ENCODE peak calls at places on chromosomes 11 and 22, in six cellular contexts. M is ovary, I is A549, R is heart right ventricle, W is fibroblast of lung, U is CD14-positive monocyte. Y is an unnamed sample.

GRCh38 chr11:128261011-128261421 is 326.3 kb downstream of the ETS1 start:
- DNase-seq in M (no peak), I (no peak), R (no peak), W (no peak), U (no peak), Y (no peak)

GRCh38 chr11:68213135-68213515 is at the start of gene KMT5B:
- DNase-seq in M (peak), I (no peak), R (peak), W (peak), U (no peak), Y (no peak)

GRCh38 chr11:78365381-78365792 is 52.2 kb downstream of the GAB2 start:
- DNase-seq in M (no peak), I (peak), R (no peak), W (no peak), U (no peak), Y (no peak)

GRCh38 chr11:2779981-2780849 is 80.4 kb upstream of the KCNQ1OT1 start:
- DNase-seq in M (peak), I (no peak), R (peak), W (peak), U (peak), Y (peak)

GRCh38 chr11:31943056-31943780 is 132.1 kb upstream of the PAX6 start:
- DNase-seq in M (no peak), I (no peak), R (no peak), W (no peak), U (no peak), Y (no peak)

GRCh38 chr11:43818220-43818619 is 62.4 kb upstream of the ALKBH3 start:
- DNase-seq in M (no peak), I (no peak), R (no peak), W (no peak), U (no peak), Y (no peak)

GRCh38 chr11:62001450-62002178 is 34.2 kb upstream of the FTH1 start:
- DNase-seq in M (peak), I (peak), R (peak), W (peak), U (no peak), Y (no peak)

GRCh38 chr11:111528557-111528956 is 12.0 kb upstream of the LAYN start:
- DNase-seq in M (no peak), I (no peak), R (no peak), W (no peak), U (no peak), Y (no peak)

GRCh38 chr11:67483901-67484665 is 1.3 kb downstream of the AIP start:
- DNase-seq in M (no peak), I (no peak), R (no peak), W (no peak), U (no peak), Y (no peak)

GRCh38 chr22:32531228-32531627 is 56.6 kb downstream of the FBXO7 start:
- DNase-seq in M (no peak), I (no peak), R (no peak), W (no peak), U (no peak), Y (no peak)

GRCh38 chr11:111469200-111469599 is 43.0 kb downstream of the BTG4 start:
- DNase-seq in M (no peak), I (no peak), R (no peak), W (no peak), U (no peak), Y (no peak)

GRCh38 chr11:82775736-82776346 is 42.2 kb upstream of the FAM181B start:
- DNase-seq in M (no peak), I (peak), R (no peak), W (peak), U (no peak), Y (peak)

GRCh38 chr11:126188332-126189108 is 22.9 kb downstream of the RPUSD4 start:
- DNase-seq in M (no peak), I (no peak), R (no peak), W (no peak), U (no peak), Y (no peak)

GRCh38 chr22:27666272-27666997 is 135.1 kb downstream of the MN1 start:
- DNase-seq in M (no peak), I (no peak), R (no peak), W (no peak), U (no peak), Y (no peak)

GRCh38 chr11:17256512-17256911 is 20.0 kb upstream of the NUCB2 start:
- DNase-seq in M (no peak), I (peak), R (no peak), W (peak), U (no peak), Y (no peak)

GRCh38 chr22:31136711-31137110 is 3.6 kb downstream of the PLA2G3 start:
- DNase-seq in M (no peak), I (no peak), R (no peak), W (no peak), U (no peak), Y (no peak)

GRCh38 chr22:19352766-19353165 is 61.2 kb upstream of the CLTCL1 start:
- DNase-seq in M (no peak), I (no peak), R (no peak), W (no peak), U (no peak), Y (no peak)

GRCh38 chr22:35070451-35071093 is 4.6 kb downstream of the ISX start:
- DNase-seq in M (no peak), I (no peak), R (no peak), W (no peak), U (no peak), Y (no peak)

GRCh38 chr22:28105396-28105795 is 186.3 kb upstream of the PITPNB start:
- DNase-seq in M (no peak), I (no peak), R (no peak), W (no peak), U (no peak), Y (no peak)

GRCh38 chr22:50032109-50032871 is 19.7 kb upstream of the IL17REL start:
- DNase-seq in M (no peak), I (no peak), R (no peak), W (no peak), U (no peak), Y (no peak)

GRCh38 chr11:68956142-68956541 is 24.6 kb downstream of the MRGPRD start:
- DNase-seq in M (no peak), I (no peak), R (no peak), W (no peak), U (peak), Y (peak)

GRCh38 chr11:66220566-66220935 is 47.9 kb upstream of the RAB1B start:
- DNase-seq in M (no peak), I (no peak), R (no peak), W (no peak), U (no peak), Y (no peak)

GRCh38 chr22:42258126-42258525 is 12.3 kb downstream of the TCF20 start:
- DNase-seq in M (no peak), I (no peak), R (no peak), W (no peak), U (no peak), Y (no peak)

GRCh38 chr11:836274-836673 is 3.5 kb downstream of the CD151 start:
- DNase-seq in M (no peak), I (no peak), R (no peak), W (no peak), U (no peak), Y (no peak)
- TF ChIP-seq CTCF in M (no peak), I (no peak), R (no peak), W (no peak), U (no peak), Y (no peak)

DNA sequence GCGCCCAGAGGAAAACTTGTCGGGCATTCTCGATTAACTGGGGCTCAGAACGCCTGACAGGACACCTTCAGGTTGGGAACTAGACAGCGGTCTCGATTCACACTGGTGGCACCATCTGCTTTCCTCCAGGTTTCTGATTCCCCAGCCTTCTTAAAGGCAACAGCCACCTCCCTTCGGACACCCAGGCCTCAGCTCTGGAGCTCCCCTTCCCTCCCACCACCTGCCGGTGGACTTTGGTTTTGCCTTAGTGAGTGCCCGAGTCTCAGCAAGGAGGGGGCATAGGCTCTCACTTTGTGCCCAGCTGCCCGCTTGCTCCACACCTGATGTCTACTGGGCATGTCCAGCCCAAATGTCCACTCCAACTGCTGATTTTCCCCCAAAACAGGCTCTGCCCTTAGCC is 110.4 kb upstream of the PARVA start:
- DNase-seq in M (no peak), I (no peak), R (no peak), W (no peak), U (no peak), Y (no peak)
- TF ChIP-seq CTCF in M (no peak), I (no peak), R (no peak), W (no peak), U (no peak), Y (no peak)

GRCh38 chr11:8090756-8091155 is 9.7 kb downstream of the TUB start:
- DNase-seq in M (peak), I (peak), R (no peak), W (peak), U (no peak), Y (peak)
- TF ChIP-seq CTCF in M (peak), I (peak), R (peak), W (peak), U (no peak), Y (peak)

GRCh38 chr11:74257934-74258553 is 53.4 kb downstream of the P4HA3 start:
- DNase-seq in M (peak), I (peak), R (peak), W (peak), U (no peak), Y (no peak)
- TF ChIP-seq CTCF in M (no peak), I (no peak), R (no peak), W (no peak), U (no peak), Y (no peak)

DNA sequence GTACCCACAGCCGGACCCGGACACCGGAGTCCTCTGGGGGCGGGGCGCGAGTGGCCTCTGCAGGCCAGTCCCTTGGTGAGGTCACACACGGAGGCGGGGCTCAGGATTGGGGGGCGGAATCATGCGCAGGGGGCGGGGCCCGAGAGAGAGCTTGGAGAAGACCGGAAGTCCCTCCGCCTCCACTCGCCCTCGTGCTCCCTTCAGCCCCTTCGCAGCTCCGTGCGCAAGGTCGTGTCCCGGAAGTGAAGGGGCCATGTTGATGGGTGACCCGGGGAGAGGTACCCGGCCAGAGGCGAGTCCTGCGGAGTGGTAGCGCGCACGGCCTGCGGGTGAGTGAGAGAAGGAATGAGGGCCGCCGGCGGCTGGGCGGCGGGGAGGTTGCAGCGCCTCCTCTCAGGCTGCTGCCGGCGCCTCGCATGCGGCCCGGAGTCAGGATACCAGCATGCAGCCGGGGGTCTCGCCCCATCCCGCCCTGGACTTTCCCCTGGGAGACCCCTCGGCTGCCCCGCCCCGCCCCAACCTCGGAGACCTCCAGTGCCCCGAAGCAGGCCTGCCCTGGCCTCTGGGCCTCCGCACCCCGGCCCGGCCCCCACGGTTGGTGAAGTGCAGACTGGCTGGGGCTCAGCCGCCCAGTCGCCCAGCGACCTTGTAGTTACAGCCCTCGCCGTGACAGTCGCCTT is at the start of gene MIEF1:
- DNase-seq in M (peak), I (peak), R (peak), W (peak), U (peak), Y (peak)
- TF ChIP-seq CTCF in M (no peak), I (no peak), R (no peak), W (no peak), U (no peak), Y (no peak)

DNA sequence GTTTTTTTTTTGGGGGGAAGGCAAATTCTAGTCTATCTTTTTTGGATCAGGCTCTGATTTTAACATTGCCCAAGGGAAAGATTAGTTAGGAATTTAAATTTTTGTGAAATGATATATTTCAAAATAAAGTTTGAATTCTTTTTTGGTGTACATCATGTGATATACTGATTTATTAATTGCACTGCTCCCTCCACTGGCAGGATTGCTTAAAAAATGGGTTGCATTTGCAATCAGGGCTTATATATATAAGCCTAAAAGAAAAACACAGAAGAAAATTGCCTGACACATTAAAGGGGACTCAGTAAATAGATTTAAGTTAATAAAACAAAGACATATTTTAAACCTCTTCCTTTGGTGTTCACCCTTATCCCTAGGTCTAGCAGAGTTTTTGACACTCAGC is 1.2 kb downstream of the DYNC2H1 start:
- DNase-seq in M (no peak), I (peak), R (no peak), W (peak), U (no peak), Y (no peak)
- TF ChIP-seq CTCF in M (no peak), I (peak), R (peak), W (peak), U (no peak), Y (no peak)

DNA sequence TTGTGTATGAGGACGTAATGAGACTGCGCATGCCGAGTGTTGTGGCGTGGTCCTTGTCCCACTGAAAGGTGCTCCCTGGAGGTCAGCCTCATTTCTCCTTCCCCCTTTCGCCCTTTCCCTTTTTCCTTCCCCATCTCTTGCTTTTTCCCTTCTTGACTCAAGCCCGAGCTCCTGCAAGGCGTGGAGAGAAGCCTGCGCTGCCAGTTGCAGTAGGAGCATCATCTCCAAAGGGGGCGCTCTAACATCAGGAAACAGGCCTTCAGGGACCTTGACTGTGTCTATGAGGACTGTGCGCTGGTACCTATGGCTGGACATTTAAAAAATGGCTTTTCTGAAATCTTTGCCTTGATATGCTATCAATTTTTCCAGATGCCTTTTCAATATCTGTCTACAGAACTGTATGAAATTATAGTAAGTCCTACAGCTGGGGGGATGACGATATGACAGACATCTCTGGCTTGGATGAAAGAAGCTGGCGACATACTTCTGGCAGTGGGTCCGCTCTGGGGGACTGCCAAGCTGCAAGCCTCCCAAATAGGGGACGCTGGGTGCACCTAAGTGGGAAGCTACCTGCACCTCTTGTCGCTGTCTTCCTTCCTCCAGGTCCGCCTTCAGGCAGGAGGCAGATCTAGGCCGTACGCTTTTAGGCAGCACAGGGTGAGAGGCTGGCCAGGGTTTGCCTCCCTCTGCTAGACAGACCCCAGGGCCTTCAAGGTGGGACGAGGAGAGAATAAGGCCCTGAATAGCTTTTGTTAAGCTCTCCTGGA is 96.5 kb downstream of the NXPE2 start:
- DNase-seq in M (no peak), I (peak), R (no peak), W (peak), U (no peak), Y (peak)
- TF ChIP-seq CTCF in M (no peak), I (peak), R (peak), W (peak), U (peak), Y (peak)

DNA sequence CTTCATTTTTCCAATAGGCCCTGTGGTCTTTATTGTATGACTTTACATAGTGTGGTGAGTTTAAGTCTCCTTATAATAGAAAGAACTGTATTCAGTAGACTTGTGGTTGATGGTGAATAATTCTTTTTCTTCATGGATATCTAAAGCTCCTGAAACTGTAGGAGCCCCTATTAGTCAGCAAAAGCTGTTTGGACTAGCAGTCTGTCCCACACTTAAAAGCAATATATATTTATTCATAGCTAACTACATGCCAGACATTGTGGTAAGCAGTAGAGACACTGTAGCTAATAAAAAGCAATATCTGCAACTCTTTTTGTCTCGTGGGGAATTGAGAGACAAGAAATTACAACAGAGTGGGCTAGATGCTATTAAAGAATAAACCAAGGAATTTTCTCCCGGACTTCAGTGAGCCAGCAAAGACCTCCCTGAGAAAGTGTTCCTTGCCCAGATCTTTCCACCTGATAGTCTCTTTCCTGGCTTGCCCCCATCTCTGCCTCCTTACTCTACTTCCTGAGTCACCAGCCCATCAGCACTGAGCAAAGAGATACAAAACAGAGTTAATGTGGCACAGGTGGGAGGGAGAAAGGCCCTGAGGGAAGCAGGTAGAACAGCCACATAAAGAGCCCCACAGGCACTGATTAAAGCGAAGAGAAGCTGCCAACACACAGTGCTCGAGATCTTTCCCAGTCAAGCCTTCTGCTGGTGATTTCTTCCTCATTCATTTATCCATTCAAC is 1.4 kb upstream of the OR52W1 start:
- DNase-seq in M (no peak), I (no peak), R (no peak), W (no peak), U (no peak), Y (no peak)
- TF ChIP-seq CTCF in M (no peak), I (no peak), R (no peak), W (no peak), U (no peak), Y (no peak)

GRCh38 chr11:19808076-19808911 is 95.7 kb downstream of the NAV2 start:
- DNase-seq in M (no peak), I (no peak), R (no peak), W (no peak), U (no peak), Y (no peak)
- TF ChIP-seq CTCF in M (no peak), I (peak), R (peak), W (peak), U (no peak), Y (no peak)

GRCh38 chr11:102799656-102800339 is 1.8 kb upstream of the MMP1 start:
- DNase-seq in M (no peak), I (no peak), R (no peak), W (no peak), U (no peak), Y (no peak)

GRCh38 chr11:102802341-102802740 is 4.4 kb upstream of the MMP1 start:
- DNase-seq in M (no peak), I (no peak), R (no peak), W (peak), U (no peak), Y (no peak)

GRCh38 chr11:102806296-102806695 is 8.3 kb upstream of the MMP1 start:
- DNase-seq in M (no peak), I (no peak), R (no peak), W (no peak), U (no peak), Y (no peak)

GRCh38 chr11:102798012-102798746 is at the start of gene MMP1:
- DNase-seq in M (no peak), I (no peak), R (no peak), W (peak), U (no peak), Y (no peak)

DNA sequence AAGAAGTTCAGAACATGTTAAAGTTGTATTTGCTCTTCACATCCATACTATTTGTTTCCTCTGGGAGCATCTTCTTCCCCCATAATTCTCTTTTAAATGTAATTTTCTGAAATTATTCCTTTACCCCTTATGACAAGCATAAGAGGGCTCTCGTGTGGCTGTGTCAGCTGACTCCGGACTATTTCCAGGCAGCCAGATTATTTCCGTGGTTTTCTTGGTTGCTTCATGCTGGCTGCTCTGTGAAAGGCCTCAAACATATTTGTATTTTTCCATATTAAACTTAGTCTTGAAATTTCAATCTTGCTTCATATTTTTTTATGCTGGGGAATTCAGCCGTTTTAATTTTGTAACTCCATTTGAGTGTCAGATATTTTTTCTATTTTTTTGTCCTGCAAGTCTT is 2.8 kb upstream of the MMP1 start:
- DNase-seq in M (no peak), I (no peak), R (no peak), W (no peak), U (no peak), Y (no peak)
- TF ChIP-seq CTCF in M (no peak), I (no peak), R (no peak), W (no peak), U (no peak), Y (no peak)

Y was measured in endothelial cell.